ENCODE peak calls at places on chromosomes 13 and 19, in eight cellular contexts. P is GM12878, T is heart left ventricle, F is testis, G is gastrocnemius medialis, E is tibial nerve, J is K562, S is Peyer's patch. I is an unnamed sample.

GRCh38 chr13:102658678-102659077 is 36.2 kb downstream of the METTL21C start:
- DNase-seq in J (no peak), G (no peak), T (no peak), E (no peak), S (no peak), P (no peak), F (no peak), I (no peak)

GRCh38 chr19:45009625-45010255 is 8.5 kb downstream of the RELB start:
- DNase-seq in G (no peak), E (no peak), P (no peak), T (no peak), F (no peak), S (no peak), J (no peak), I (no peak)

GRCh38 chr19:54302252-54302651 is 10.7 kb downstream of the LILRA5 start:
- DNase-seq in G (no peak), F (no peak), E (no peak), J (no peak), S (no peak), T (peak), P (no peak), I (no peak)

GRCh38 chr19:50695251-50696064 is 24.1 kb downstream of the SHANK1 start:
- DNase-seq in P (no peak), F (no peak), J (peak), T (no peak), G (no peak), S (no peak), E (no peak), I (no peak)

GRCh38 chr19:38733493-38734175 is 10.6 kb downstream of the CAPN12 start:
- DNase-seq in F (no peak), J (no peak), G (no peak), S (peak), T (no peak), E (no peak), P (no peak), I (no peak)

GRCh38 chr13:51148952-51149573 is 38.0 kb upstream of the C13orf42 start:
- DNase-seq in J (no peak), E (no peak), T (peak), G (no peak), S (no peak), F (peak), P (no peak), I (no peak)

GRCh38 chr19:8237026-8237425 is 27.9 kb downstream of the CERS4 start:
- DNase-seq in T (no peak), J (no peak), P (no peak), E (no peak), S (no peak), G (no peak), F (no peak), I (no peak)

GRCh38 chr19:4910594-4911273 is 1.4 kb downstream of the UHRF1 start:
- DNase-seq in J (no peak), F (no peak), E (no peak), S (peak), T (no peak), P (no peak), G (no peak), I (no peak)

GRCh38 chr13:55566334-55566733 is 1574.4 kb upstream of the PRR20A start:
- DNase-seq in G (no peak), P (no peak), F (no peak), S (no peak), E (no peak), T (no peak), J (no peak), I (no peak)

GRCh38 chr13:98462946-98463345 is 114.0 kb downstream of the STK24 start:
- DNase-seq in F (peak), J (no peak), G (no peak), T (no peak), E (no peak), P (no peak), S (no peak), I (no peak)

GRCh38 chr19:33248954-33249613 is 23.4 kb upstream of the SLC7A10 start:
- DNase-seq in J (no peak), T (no peak), E (no peak), P (no peak), F (no peak), S (no peak), G (no peak), I (no peak)

GRCh38 chr13:35978607-35979316 is 152.4 kb downstream of the DCLK1 start:
- DNase-seq in E (no peak), P (no peak), F (peak), J (peak), T (no peak), G (no peak), S (no peak), I (no peak)

GRCh38 chr19:29680447-29680846 is 15.2 kb downstream of the PLEKHF1 start:
- DNase-seq in T (no peak), J (no peak), F (no peak), S (peak), P (no peak), G (peak), E (no peak), I (no peak)

GRCh38 chr19:12629215-12629614 is 18.5 kb downstream of the ZNF791 start:
- DNase-seq in P (no peak), F (no peak), T (no peak), G (no peak), S (no peak), E (no peak), J (no peak), I (no peak)

GRCh38 chr13:112657850-112658445 is 31.9 kb upstream of the ATP11A start:
- DNase-seq in S (peak), J (no peak), F (no peak), G (no peak), P (no peak), T (no peak), E (no peak), I (no peak)

GRCh38 chr19:35292986-35293732 is 1.2 kb downstream of the MAG start:
- DNase-seq in F (no peak), J (no peak), E (no peak), T (no peak), S (no peak), G (no peak), P (no peak), I (no peak)

GRCh38 chr13:20130012-20130411 is 30.8 kb downstream of the GJA3 start:
- DNase-seq in E (no peak), G (no peak), F (no peak), S (no peak), P (no peak), J (no peak), T (no peak), I (no peak)

GRCh38 chr19:40831502-40832430 is 18.5 kb downstream of the CYP2A6 start:
- DNase-seq in F (no peak), J (no peak), E (no peak), T (no peak), P (no peak), G (peak), S (no peak), I (no peak)

GRCh38 chr13:106296723-106297122 is 238.7 kb downstream of the EFNB2 start:
- DNase-seq in J (no peak), T (no peak), P (no peak), E (no peak), S (no peak), G (no peak), F (no peak), I (no peak)

GRCh38 chr19:47512183-47512947 is 2.5 kb downstream of the NAPA start:
- DNase-seq in P (no peak), T (no peak), S (peak), E (no peak), F (peak), J (no peak), G (no peak), I (no peak)
- TF ChIP-seq POLR2A in P (no peak), T (no peak), S (no peak), E (no peak), F (no peak), J (no peak), G (no peak), I (no peak)

DNA sequence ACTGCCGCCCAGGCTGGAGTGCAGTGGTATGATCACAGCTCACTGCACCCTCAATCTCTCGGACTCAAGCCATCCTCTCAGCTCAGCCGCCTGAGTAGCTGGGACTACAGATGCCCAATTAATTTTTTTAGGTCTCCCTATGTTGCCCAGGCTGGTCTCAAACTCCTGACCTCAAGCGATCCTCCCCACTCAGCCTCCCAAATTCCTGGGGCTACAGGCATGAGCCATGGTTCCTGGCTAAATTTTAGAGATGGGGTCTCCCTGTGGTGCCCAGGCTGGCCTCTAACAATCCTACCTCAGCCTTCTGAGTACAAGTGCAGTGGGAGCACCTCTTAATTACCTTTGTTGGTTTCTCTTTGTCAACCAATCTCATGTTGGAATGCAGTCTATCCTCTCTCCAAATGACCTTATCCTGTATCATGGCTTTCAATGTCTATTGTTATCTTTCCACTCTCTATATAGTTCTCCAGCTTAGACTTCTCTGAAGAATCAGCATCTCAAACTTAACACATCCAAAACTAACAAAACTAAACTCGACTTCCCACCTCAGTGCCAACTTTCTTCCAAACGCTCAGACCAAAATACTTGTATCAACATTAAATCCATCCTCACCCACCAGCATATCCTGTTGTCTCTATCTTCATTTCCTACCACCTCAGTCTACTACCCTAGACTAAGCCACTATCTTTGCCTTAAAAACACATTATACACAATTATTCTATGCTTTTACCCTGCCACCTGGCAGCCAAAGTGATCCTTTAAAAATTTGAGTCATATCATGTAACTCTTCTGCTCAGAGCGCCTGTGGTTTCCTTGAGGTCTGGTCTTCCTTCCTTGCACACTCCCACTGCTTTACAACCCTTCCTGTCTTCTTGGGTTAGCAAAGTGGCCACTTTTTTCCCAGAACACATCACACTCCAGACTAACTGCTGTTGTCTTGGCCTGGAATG is 6.7 kb downstream of the TPT1 start:
- DNase-seq in S (peak), F (no peak), E (no peak), T (no peak), J (no peak), G (no peak), P (no peak), I (no peak)
- H3K27ac ChIP-seq in S (peak), F (peak), E (peak), T (peak), J (peak), G (peak), P (peak), I (no peak)

GRCh38 chr19:31562916-31563626 is 213.8 kb upstream of the TSHZ3 start:
- DNase-seq in T (no peak), F (no peak), E (no peak), J (no peak), P (no peak), G (no peak), S (no peak), I (no peak)
- TF ChIP-seq POLR2A in T (no peak), F (no peak), E (no peak), J (no peak), P (no peak), G (no peak), S (no peak), I (no peak)

GRCh38 chr19:11420429-11420893 is 1.3 kb upstream of the RGL3 start:
- DNase-seq in F (no peak), E (no peak), P (no peak), J (no peak), S (no peak), G (peak), T (peak), I (no peak)
- H3K27ac ChIP-seq in F (peak), E (peak), P (no peak), J (no peak), S (peak), G (peak), T (peak), I (peak)

DNA sequence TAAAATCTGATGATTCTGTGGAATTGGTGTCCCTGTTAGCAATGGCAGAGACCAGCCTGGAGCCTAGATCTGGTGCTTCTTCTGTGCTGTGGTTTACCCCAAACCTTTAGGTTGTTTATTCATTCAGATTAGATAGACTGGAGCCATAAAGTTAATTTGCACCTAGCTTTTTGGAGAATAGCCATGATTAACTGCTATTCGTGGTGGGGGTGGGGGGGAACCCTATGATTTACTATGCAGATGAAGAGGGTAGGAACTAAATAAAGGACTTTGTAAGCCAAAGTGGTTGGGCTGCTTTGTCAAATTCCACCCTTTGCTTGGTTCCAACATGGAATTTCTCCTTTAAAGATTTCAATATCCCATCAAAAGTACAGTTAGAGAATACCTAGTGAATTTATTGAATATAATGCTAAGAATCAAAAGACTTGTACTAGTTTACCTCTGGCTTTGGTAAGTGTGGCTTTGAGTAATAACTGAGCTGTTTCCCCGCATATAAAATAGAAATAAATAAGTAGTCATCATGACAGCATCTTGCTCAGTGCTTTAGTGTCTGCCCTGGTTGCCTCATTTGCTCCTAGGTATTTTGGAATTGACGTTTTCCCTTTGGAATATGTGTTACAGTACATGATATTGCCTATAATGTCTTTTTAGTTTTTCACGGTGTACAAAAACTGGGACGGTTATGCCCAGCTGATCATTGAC is 27.6 kb downstream of the SKA3 start:
- DNase-seq in P (no peak), E (no peak), J (no peak), F (no peak), S (no peak), T (no peak), G (no peak), I (no peak)
- TF ChIP-seq POLR2A in P (no peak), E (no peak), J (no peak), F (no peak), S (no peak), T (no peak), G (no peak), I (no peak)

GRCh38 chr19:22528956-22529355 is 105.2 kb upstream of the ZNF492 start:
- DNase-seq in P (no peak), G (no peak), J (no peak), T (no peak), F (no peak), E (no peak), S (no peak), I (no peak)

GRCh38 chr19:22523940-22524339 is 101.8 kb upstream of the ZNF98 start:
- DNase-seq in J (no peak), S (no peak), P (no peak), G (no peak), F (no peak), T (no peak), E (no peak), I (no peak)

GRCh38 chr19:22527554-22527953 is 105.4 kb upstream of the ZNF98 start:
- DNase-seq in F (no peak), J (no peak), P (no peak), T (no peak), G (no peak), S (no peak), E (no peak), I (no peak)

GRCh38 chr19:22530042-22530441 is 104.1 kb upstream of the ZNF492 start:
- DNase-seq in P (no peak), G (no peak), T (no peak), F (no peak), E (no peak), J (no peak), S (no peak), I (no peak)

DNA sequence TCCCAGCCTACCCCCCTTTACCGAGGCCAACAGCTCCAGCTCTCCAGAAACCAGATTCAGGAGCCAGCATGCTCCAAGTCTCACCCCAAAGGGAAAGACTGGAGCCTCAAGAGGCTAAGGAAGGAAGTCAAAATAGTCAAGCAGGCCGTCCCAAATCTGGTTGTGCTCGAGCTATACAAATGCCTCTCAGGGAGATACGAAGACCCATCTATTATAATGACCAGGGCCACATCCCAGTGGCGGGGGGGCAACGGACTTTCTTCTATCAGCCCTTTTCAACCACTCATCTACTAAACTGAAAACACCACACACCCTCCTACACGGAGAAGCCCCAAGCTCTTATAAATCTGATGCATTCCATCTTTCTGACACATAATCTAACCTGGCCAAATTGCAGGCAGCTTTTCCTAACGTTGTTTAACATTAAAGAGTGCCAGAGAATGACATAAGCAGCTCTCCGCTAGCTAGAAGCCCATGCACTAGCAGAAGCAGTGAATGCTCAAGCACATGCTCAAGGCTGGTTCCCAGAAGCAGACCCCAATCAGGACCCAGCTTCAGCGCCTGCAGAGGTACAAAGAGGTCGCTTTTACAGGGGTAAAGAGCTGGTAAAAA is 104.6 kb upstream of the ZNF98 start:
- DNase-seq in P (no peak), T (no peak), F (no peak), G (no peak), S (no peak), J (no peak), E (no peak), I (no peak)
- H3K27ac ChIP-seq in P (no peak), T (no peak), F (no peak), G (no peak), S (no peak), J (no peak), E (no peak), I (peak)

GRCh38 chr19:1249990-1250298 is 1.6 kb downstream of the MIDN start:
- DNase-seq in S (no peak), F (no peak), J (no peak), T (no peak), E (no peak), G (no peak), P (no peak), I (no peak)

GRCh38 chr19:1248454-1249297 is at the start of gene MIDN:
- DNase-seq in P (no peak), E (no peak), J (peak), G (peak), F (peak), S (peak), T (peak), I (no peak)

GRCh38 chr19:1250374-1251232 is 2.2 kb downstream of the MIDN start:
- DNase-seq in S (peak), G (peak), P (no peak), F (peak), J (no peak), E (no peak), T (peak), I (no peak)

GRCh38 chr19:1247747-1248453 is 483 bp upstream of the MIDN start:
- DNase-seq in P (no peak), G (peak), F (no peak), S (peak), E (no peak), T (peak), J (no peak), I (no peak)

GRCh38 chr19:1249298-1249989 is 1.1 kb downstream of the MIDN start:
- DNase-seq in P (no peak), J (peak), F (peak), S (peak), G (peak), T (peak), E (peak), I (no peak)
- TF ChIP-seq POLR2A in P (peak), J (peak), F (peak), S (peak), G (peak), T (peak), E (peak), I (peak)

I was measured in vagina.